ENCODE peak calls at places on chromosome 16, in eight cellular contexts. L, I, J, S, O, Z, T and N are unnamed samples.

GRCh38 chr16:12319464-12320030 is 343.0 kb downstream of the SNX29 start:
- DNase-seq in T (no peak), L (no peak), Z (no peak), J (no peak), I (no peak), O (no peak), S (no peak), N (no peak)

GRCh38 chr16:1980770-1981087 is 540 bp downstream of the NOXO1 start:
- DNase-seq in T (no peak), S (no peak), J (no peak), O (no peak), L (no peak), I (no peak), Z (no peak), N (no peak)

GRCh38 chr16:76946879-76947278 is 244.1 kb upstream of the MON1B start:
- DNase-seq in Z (no peak), S (no peak), O (no peak), I (no peak), T (no peak), L (no peak), J (no peak), N (no peak)

GRCh38 chr16:30113031-30113710 is at the start of gene GDPD3:
- DNase-seq in S (peak), O (no peak), I (no peak), J (no peak), T (no peak), Z (peak), L (no peak), N (no peak)

GRCh38 chr16:77059441-77059840 is 131.5 kb upstream of the MON1B start:
- DNase-seq in Z (no peak), T (no peak), L (no peak), O (no peak), I (no peak), S (no peak), J (no peak), N (no peak)

GRCh38 chr16:7577588-7577987 is 244.9 kb downstream of the RBFOX1 start:
- DNase-seq in T (no peak), Z (no peak), L (no peak), I (no peak), O (no peak), S (no peak), J (no peak), N (no peak)

GRCh38 chr16:82049484-82049883 is 14.4 kb downstream of the HSD17B2 start:
- DNase-seq in J (no peak), I (no peak), Z (no peak), L (no peak), S (no peak), T (no peak), O (no peak), N (no peak)

GRCh38 chr16:81279375-81279774 is 35.4 kb upstream of the GAN start:
- DNase-seq in S (no peak), I (no peak), O (no peak), T (no peak), L (no peak), Z (no peak), J (no peak), N (no peak)

GRCh38 chr16:78976212-78976611 is 624.3 kb downstream of the MAF start:
- DNase-seq in O (no peak), T (no peak), L (no peak), Z (no peak), J (no peak), I (no peak), S (no peak), N (no peak)

GRCh38 chr16:67155305-67156145 is 4.2 kb downstream of the TRADD start:
- DNase-seq in J (no peak), L (peak), S (peak), Z (no peak), T (peak), O (peak), I (peak), N (peak)

GRCh38 chr16:75024182-75024581 is 25.4 kb downstream of the ZNRF1 start:
- DNase-seq in S (no peak), O (no peak), T (no peak), I (no peak), L (no peak), Z (no peak), J (no peak), N (no peak)

GRCh38 chr16:28935924-28936783 is 4.4 kb downstream of the CD19 start:
- DNase-seq in L (peak), T (peak), O (peak), J (peak), Z (peak), S (peak), I (peak), N (no peak)

GRCh38 chr16:17705847-17706246 is 235.1 kb upstream of the XYLT1 start:
- DNase-seq in L (no peak), Z (no peak), T (no peak), J (no peak), S (no peak), I (no peak), O (no peak), N (no peak)

GRCh38 chr16:3456374-3456773 is 12.9 kb downstream of the NAA60 start:
- DNase-seq in S (no peak), J (no peak), T (no peak), Z (no peak), I (no peak), L (no peak), O (peak), N (no peak)

GRCh38 chr16:56855936-56856335 is 9.1 kb upstream of the SLC12A3 start:
- DNase-seq in T (no peak), I (no peak), L (no peak), J (no peak), Z (no peak), O (no peak), S (no peak), N (no peak)

GRCh38 chr16:17460890-17461289 is 9.9 kb downstream of the XYLT1 start:
- DNase-seq in J (no peak), O (no peak), Z (no peak), S (no peak), L (no peak), I (peak), T (no peak), N (no peak)

GRCh38 chr16:20308266-20308665 is 19.0 kb downstream of the GP2 start:
- DNase-seq in T (no peak), L (no peak), J (no peak), I (no peak), Z (no peak), O (no peak), S (no peak), N (no peak)

GRCh38 chr16:1613240-1613639 is 1.1 kb downstream of the CRAMP1 start:
- DNase-seq in Z (no peak), J (no peak), O (no peak), L (no peak), I (no peak), S (no peak), T (no peak), N (no peak)

GRCh38 chr16:65010136-65010535 is 111.7 kb downstream of the CDH11 start:
- DNase-seq in I (no peak), Z (no peak), L (no peak), O (no peak), J (no peak), S (no peak), T (no peak), N (no peak)

GRCh38 chr16:79801550-79802090 is 201.1 kb upstream of the MAF start:
- DNase-seq in O (no peak), I (no peak), T (no peak), L (no peak), Z (no peak), J (no peak), S (no peak), N (no peak)

GRCh38 chr16:24700549-24701392 is 28.7 kb upstream of the TNRC6A start:
- DNase-seq in J (no peak), Z (peak), T (no peak), S (peak), I (no peak), O (peak), L (no peak), N (peak)

GRCh38 chr16:49280022-49280741 is 1.5 kb downstream of the CBLN1 start:
- DNase-seq in L (no peak), I (no peak), O (no peak), J (no peak), T (no peak), S (peak), Z (no peak), N (no peak)

GRCh38 chr16:85395207-85395912 is 217.8 kb upstream of the GSE1 start:
- DNase-seq in Z (peak), L (no peak), J (peak), O (no peak), S (peak), I (no peak), T (no peak), N (peak)